ENCODE peak calls at places on chromosomes 13 and 19, in nine cellular contexts. H, O, U, V, T, K, W, Y and M are unnamed samples. For H3K4me1, the result is how much of the 10 kb centered on the place peaks cover.

GRCh38 chr13:95288899-95289500 is 12.3 kb downstream of the ABCC4 start:
- DNase-seq in K (no peak), Y (no peak), W (no peak), T (no peak), U (no peak), V (no peak), O (no peak), H (peak), M (no peak)

GRCh38 chr19:1411255-1412191 is 4.1 kb downstream of the DAZAP1 start:
- DNase-seq in Y (peak), H (no peak), O (no peak), U (no peak), T (no peak), V (no peak), W (peak), K (no peak), M (peak)

GRCh38 chr13:94233401-94233800 is 246.1 kb downstream of the DCT start:
- DNase-seq in U (no peak), K (no peak), H (peak), Y (peak), T (no peak), O (no peak), V (no peak), W (no peak), M (peak)

GRCh38 chr19:47086280-47086679 is 27.3 kb downstream of the ZC3H4 start:
- DNase-seq in Y (no peak), K (no peak), O (no peak), U (no peak), T (no peak), W (no peak), H (no peak), V (no peak), M (no peak)

GRCh38 chr13:33875658-33876401 is 57.9 kb downstream of the RFC3 start:
- DNase-seq in Y (no peak), T (no peak), U (no peak), O (no peak), W (no peak), K (no peak), V (no peak), H (no peak), M (peak)

GRCh38 chr19:47109541-47110375 is 3.8 kb downstream of the ZC3H4 start:
- DNase-seq in V (no peak), H (peak), K (no peak), Y (no peak), W (peak), O (no peak), T (no peak), U (no peak), M (no peak)

GRCh38 chr19:54248016-54248601 is 5.5 kb upstream of the LILRA6 start:
- DNase-seq in Y (peak), W (peak), H (peak), O (no peak), K (no peak), T (no peak), V (no peak), U (no peak), M (peak)

GRCh38 chr13:84894749-84895148 is 904.5 kb downstream of the SLITRK6 start:
- DNase-seq in T (no peak), W (no peak), H (no peak), O (no peak), U (no peak), K (no peak), Y (no peak), V (no peak), M (no peak)

GRCh38 chr13:101065314-101065713 is 351.0 kb downstream of the NALCN start:
- DNase-seq in Y (no peak), T (no peak), V (no peak), U (no peak), O (no peak), K (no peak), W (no peak), H (no peak), M (no peak)

GRCh38 chr19:3324405-3324856 is 42.0 kb upstream of the NFIC start:
- DNase-seq in K (peak), T (peak), W (peak), V (peak), Y (peak), H (peak), O (peak), U (peak), M (peak)

GRCh38 chr13:21435710-21436151 is 23.4 kb downstream of the ZDHHC20 start:
- DNase-seq in U (no peak), T (no peak), Y (peak), H (peak), O (peak), W (peak), K (peak), V (peak), M (peak)

GRCh38 chr13:41054919-41055619 is 6.2 kb upstream of the WBP4 start:
- DNase-seq in W (no peak), Y (no peak), U (no peak), H (no peak), V (no peak), O (no peak), T (no peak), K (no peak), M (no peak)

GRCh38 chr19:2228157-2229030 is 7.7 kb downstream of the PLEKHJ1 start:
- DNase-seq in U (no peak), O (no peak), H (no peak), V (no peak), T (no peak), W (no peak), K (no peak), Y (no peak), M (no peak)

GRCh38 chr13:63636231-63636993 is 2220.8 kb upstream of the PCDH20 start:
- DNase-seq in T (no peak), W (no peak), V (no peak), O (no peak), Y (peak), H (peak), U (no peak), K (peak), M (no peak)

GRCh38 chr19:2225415-2226050 is 10.6 kb downstream of the PLEKHJ1 start:
- DNase-seq in K (no peak), Y (no peak), W (no peak), T (no peak), U (no peak), V (no peak), H (no peak), O (no peak), M (no peak)

GRCh38 chr19:36113895-36114762 is 546 bp downstream of the POLR2I start:
- DNase-seq in O (peak), Y (peak), K (no peak), H (peak), U (peak), V (peak), W (peak), T (no peak), M (peak)

GRCh38 chr13:77729502-77730221 is 32.2 kb downstream of the SLAIN1 start:
- DNase-seq in K (no peak), H (no peak), W (no peak), Y (no peak), O (no peak), U (no peak), T (no peak), V (no peak), M (peak)

GRCh38 chr13:100234006-100234405 is 145.1 kb downstream of the PCCA start:
- DNase-seq in W (no peak), K (no peak), U (no peak), Y (no peak), H (peak), O (no peak), T (no peak), V (no peak), M (no peak)

GRCh38 chr13:75402787-75403186 is 79.2 kb downstream of the TBC1D4 start:
- DNase-seq in K (no peak), U (peak), H (no peak), V (no peak), W (no peak), T (no peak), O (peak), Y (no peak), M (no peak)

GRCh38 chr13:34567558-34567957 is 374.5 kb upstream of the NBEA start:
- DNase-seq in H (no peak), T (no peak), V (no peak), O (peak), K (no peak), Y (peak), U (no peak), W (no peak), M (no peak)

GRCh38 chr13:108902557-108903155 is 273.2 kb downstream of the MYO16 start:
- DNase-seq in Y (no peak), H (peak), W (no peak), U (no peak), V (no peak), K (no peak), O (no peak), T (no peak), M (no peak)

GRCh38 chr13:30615851-30616311 is 1.8 kb upstream of the USPL1 start:
- DNase-seq in O (no peak), H (peak), W (no peak), T (no peak), Y (no peak), V (no peak), U (no peak), K (no peak), M (no peak)

GRCh38 chr13:84702174-84702573 is 819.9 kb upstream of the SLITRK1 start:
- DNase-seq in O (no peak), W (no peak), V (no peak), K (no peak), Y (no peak), T (no peak), H (no peak), U (no peak), M (no peak)

GRCh38 chr19:33814181-33815165 is 17.8 kb downstream of the KCTD15 start:
- DNase-seq in T (no peak), H (peak), W (no peak), K (no peak), V (no peak), U (no peak), Y (no peak), O (no peak), M (no peak)

GRCh38 chr13:110309661-110310524 is 2.8 kb downstream of the COL4A2 start:
- DNase-seq in T (no peak), U (peak), O (no peak), Y (no peak), V (no peak), H (no peak), W (no peak), K (no peak), M (no peak)
- H3K4me1 ChIP-seq in T (under half), U (under half), O (under half), Y (half or more), V (half or more), H (under half), W (under half), K (under half), M (under half)

GRCh38 chr13:28716511-28716910 is 2.3 kb downstream of the SLC46A3 start:
- DNase-seq in Y (peak), O (no peak), U (no peak), W (peak), H (peak), V (no peak), K (peak), T (peak), M (peak)
- TF ChIP-seq POLR2A in Y (no peak), O (no peak), U (no peak), W (peak), H (no peak), V (no peak), K (no peak), T (peak), M (no peak)

GRCh38 chr19:48258350-48258749 is 2.6 kb upstream of the CARD8 start:
- DNase-seq in H (peak), V (no peak), O (no peak), W (no peak), Y (no peak), K (no peak), T (no peak), U (no peak), M (no peak)
- H3K4me3 ChIP-seq in H (peak), V (no peak), O (no peak), W (no peak), Y (no peak), K (no peak), T (no peak), U (no peak), M (no peak)

GRCh38 chr19:7859766-7860165 is 14.4 kb downstream of the PRR36 start:
- DNase-seq in O (no peak), V (no peak), W (no peak), K (no peak), U (no peak), Y (no peak), T (peak), H (no peak), M (no peak)

GRCh38 chr19:7860166-7860901 is 13.9 kb downstream of the PRR36 start:
- DNase-seq in O (no peak), W (no peak), Y (no peak), H (no peak), U (peak), V (no peak), K (no peak), T (peak), M (no peak)

GRCh38 chr19:7861619-7862412 is 12.4 kb downstream of the PRR36 start:
- DNase-seq in U (no peak), K (no peak), Y (no peak), W (no peak), T (peak), V (no peak), O (no peak), H (no peak), M (no peak)

GRCh38 chr19:7862413-7862951 is 11.7 kb downstream of the PRR36 start:
- DNase-seq in K (peak), O (peak), U (peak), Y (peak), H (peak), V (peak), T (peak), W (peak), M (peak)

GRCh38 chr19:7860902-7861618 is 13.1 kb downstream of the PRR36 start:
- DNase-seq in T (peak), O (no peak), H (no peak), U (peak), W (no peak), K (no peak), V (no peak), Y (no peak), M (no peak)
- H3K4me1 ChIP-seq in T (under half), O (under half), H (under half), U (under half), W (under half), K (under half), V (under half), Y (under half), M (under half)

DNA sequence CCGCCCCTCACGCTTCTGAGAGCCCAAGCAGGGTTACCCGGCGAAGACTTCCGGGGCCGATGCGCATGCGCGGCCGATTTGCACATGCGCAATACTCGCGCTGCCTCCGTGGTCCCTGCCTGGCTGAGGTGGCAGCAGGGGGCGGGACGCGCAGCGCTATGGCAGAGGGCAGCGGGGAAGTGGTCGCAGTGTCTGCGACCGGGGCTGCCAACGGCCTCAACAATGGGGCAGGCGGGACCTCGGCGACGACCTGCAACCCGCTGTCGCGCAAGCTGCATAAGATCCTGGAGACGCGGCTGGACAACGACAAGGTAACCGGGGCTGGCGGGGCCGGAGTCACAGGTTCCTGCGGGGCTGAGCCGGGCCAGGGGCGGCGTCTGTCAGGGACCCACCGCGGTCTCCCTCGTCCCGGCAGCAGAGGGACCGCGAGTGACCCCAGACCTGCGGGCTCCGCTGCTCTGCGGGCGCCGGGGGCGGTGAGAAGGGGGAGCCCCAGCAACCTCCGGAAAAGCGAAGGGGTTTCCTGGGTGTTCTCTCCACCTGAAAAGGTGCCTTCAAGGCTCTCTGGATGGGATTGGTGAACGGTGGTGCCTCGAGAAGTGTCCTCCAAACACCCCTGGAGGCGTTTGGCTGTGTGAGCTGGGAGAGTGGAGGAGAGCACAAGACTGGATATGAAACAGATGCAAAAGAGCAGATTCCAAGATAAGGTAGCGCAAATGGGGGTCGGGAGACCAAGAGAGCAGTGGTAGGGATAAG is at the start of gene COG6:
- DNase-seq in W (peak), Y (peak), T (peak), O (peak), K (peak), U (peak), H (peak), V (peak), M (peak)
- TF ChIP-seq POLR2A in W (peak), Y (peak), T (peak), O (peak), K (no peak), U (no peak), H (peak), V (no peak), M (peak)

GRCh38 chr19:41223431-41224234 is 4.6 kb downstream of the AXL start:
- DNase-seq in H (peak), Y (peak), T (no peak), K (peak), W (no peak), O (no peak), V (no peak), U (no peak), M (peak)
- H3K4me3 ChIP-seq in H (no peak), Y (no peak), T (no peak), K (peak), W (no peak), O (no peak), V (no peak), U (no peak), M (no peak)

DNA sequence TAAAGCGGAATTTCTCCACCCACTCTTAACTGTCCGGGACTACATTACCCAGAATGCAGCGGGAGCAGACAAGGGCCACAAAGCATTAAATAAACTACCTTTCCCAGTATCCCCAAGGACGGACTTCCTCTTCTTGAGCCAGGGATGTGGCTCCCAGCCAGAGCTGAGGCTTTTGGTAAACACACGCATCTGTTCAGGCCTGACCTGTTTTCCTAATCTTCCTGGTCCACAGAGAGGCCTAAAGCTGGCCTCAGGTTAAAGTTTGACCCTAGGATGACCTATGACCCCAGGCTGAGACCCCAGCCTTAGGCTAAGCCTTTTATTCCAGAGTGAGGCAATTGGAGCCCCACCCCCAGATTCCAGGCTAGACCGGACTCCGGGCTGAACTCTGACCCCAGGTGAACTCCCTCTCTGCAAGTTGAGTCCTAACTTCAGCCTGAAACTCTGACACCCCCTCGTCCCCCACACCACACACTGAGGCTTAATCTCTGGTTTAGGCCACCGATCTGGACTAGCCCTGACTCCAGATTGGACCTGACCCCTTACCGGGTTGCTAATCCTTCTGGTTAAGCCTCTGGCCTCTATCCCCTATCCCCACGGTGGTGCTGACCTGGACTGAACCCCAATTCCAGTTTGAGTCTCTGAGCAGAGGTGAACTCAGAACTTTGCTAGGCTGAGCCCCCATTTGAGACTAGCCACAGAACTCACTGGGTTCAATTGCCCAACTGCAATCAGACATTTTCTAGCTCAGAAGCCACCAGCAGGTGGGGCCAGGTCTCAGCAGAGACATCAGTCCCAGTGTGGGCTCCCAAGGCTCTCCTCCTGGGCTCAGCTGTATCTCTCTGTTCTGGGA is 719 bp upstream of the GPR108 start:
- DNase-seq in V (peak), K (no peak), Y (peak), O (peak), U (peak), T (peak), W (peak), H (peak), M (peak)
- H3K4me1 ChIP-seq in V (half or more), K (under half), Y (under half), O (under half), U (under half), T (under half), W (under half), H (under half), M (under half)

DNA sequence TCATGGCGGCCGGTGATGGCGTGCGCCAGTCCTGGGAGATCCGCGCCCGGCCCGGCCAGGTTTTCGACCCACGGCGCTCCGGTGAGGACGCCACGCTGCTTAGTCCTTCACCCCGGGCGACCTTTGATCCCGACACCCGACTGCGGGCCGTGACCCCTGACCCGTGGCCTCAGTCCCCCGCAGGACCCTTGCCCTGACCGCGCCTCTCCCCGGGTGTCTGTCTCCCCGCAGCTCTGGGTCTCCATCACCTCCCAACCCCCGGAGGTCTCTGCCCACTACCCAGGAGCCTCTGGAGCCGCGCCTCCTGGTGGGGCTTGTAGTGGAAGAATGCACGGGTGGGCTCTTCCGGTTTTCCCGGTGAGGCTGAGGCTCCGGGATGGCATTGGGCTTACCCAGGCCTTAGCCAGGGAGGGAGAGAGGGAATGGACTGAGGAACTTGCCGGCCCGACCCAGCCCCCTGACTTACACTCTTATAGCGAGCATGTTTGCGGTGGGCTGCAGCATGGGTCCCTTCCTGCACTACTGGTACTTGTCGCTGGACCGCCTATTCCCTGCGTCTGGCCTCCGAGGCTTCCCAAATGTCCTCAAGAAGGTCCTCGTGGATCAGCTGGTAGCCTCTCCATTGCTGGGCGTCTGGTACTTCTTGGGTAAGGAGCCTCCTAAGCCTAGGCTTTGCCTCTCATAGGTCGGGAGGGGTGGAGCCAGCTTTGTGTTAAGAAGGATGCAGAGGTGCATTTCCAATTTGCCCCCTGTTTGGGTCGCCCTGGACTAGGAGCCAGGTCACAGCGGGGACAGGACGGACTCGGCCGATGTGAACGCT is 580 bp downstream of the MPV17L2 start:
- DNase-seq in T (no peak), Y (no peak), K (no peak), H (peak), V (no peak), U (peak), O (no peak), W (no peak), M (no peak)
- TF ChIP-seq POLR2A in T (no peak), Y (no peak), K (no peak), H (no peak), V (no peak), U (no peak), O (no peak), W (no peak), M (no peak)